ENCODE peak calls at places on chromosomes 12 and 14, in six cellular contexts. P is globus pallidus, T is NCI-H1417, V is Ammon's horn, N is HTR-8/SVneo, J is NCI-H1436. O is an unnamed sample.

GRCh38 chr12:107684990-107685359 is 624 bp upstream of the PWP1 start:
- DNase-seq in P (no peak), T (peak; percentile 92), V (peak; percentile 18), N (no peak), J (peak; percentile 50), O (peak; percentile 20)

GRCh38 chr14:90522585-90523191 is 125.9 kb downstream of the CALM1 start:
- DNase-seq in P (peak; percentile 64), T (peak; percentile 99), V (peak; percentile 67), N (no peak), J (peak; percentile 80), O (peak; percentile 64)

GRCh38 chr12:72570601-72571000 is 298.4 kb downstream of the TRHDE start:
- DNase-seq in P (no peak), T (no peak), V (no peak), N (no peak), J (peak; percentile 2), O (peak; percentile 20)

GRCh38 chr14:87405563-87405962 is 587.4 kb downstream of the GALC start:
- DNase-seq in P (no peak), T (no peak), V (no peak), N (no peak), J (no peak), O (no peak)

GRCh38 chr14:49769581-49770211 is 1.7 kb downstream of the KLHDC2 start:
- DNase-seq in P (no peak), T (peak; percentile 25), V (no peak), N (no peak), J (no peak), O (no peak)

GRCh38 chr14:79570648-79571047 is 640.7 kb downstream of the DIO2 start:
- DNase-seq in P (no peak), T (no peak), V (no peak), N (no peak), J (no peak), O (no peak)

GRCh38 chr12:47282206-47282605 is 202.4 kb upstream of the AMIGO2 start:
- DNase-seq in P (no peak), T (no peak), V (no peak), N (no peak), J (no peak), O (no peak)

GRCh38 chr12:6646276-6647082 is 753 bp downstream of the ACRBP start:
- DNase-seq in P (no peak), T (no peak), V (no peak), N (no peak), J (no peak), O (no peak)

GRCh38 chr12:62458626-62459025 is 8.0 kb upstream of the MON2 start:
- DNase-seq in P (no peak), T (no peak), V (no peak), N (no peak), J (no peak), O (no peak)

GRCh38 chr12:101793401-101793800 is 37.4 kb downstream of the GNPTAB start:
- DNase-seq in P (no peak), T (no peak), V (no peak), N (peak; percentile 9), J (no peak), O (no peak)

GRCh38 chr12:132771126-132771838 is 9.7 kb upstream of the ANKLE2 start:
- DNase-seq in P (no peak), T (no peak), V (no peak), N (no peak), J (no peak), O (no peak)

GRCh38 chr14:35366048-35366428 is 38.5 kb downstream of the NFKBIA start:
- DNase-seq in P (no peak), T (no peak), V (no peak), N (no peak), J (no peak), O (no peak)

GRCh38 chr14:66009104-66009503 is 477.1 kb upstream of the CCDC196 start:
- DNase-seq in P (no peak), T (no peak), V (no peak), N (no peak), J (no peak), O (no peak)

GRCh38 chr12:21913823-21914222 is 27.4 kb downstream of the ABCC9 start:
- DNase-seq in P (no peak), T (no peak), V (no peak), N (no peak), J (no peak), O (no peak)

GRCh38 chr14:105974902-105975301 is 448.5 kb downstream of the TMEM121 start:
- DNase-seq in P (no peak), T (peak; percentile 56), V (no peak), N (peak; percentile 14), J (peak; percentile 23), O (peak; percentile 22)

GRCh38 chr12:43836455-43836989 is 641 bp downstream of the TMEM117 start:
- DNase-seq in P (peak; percentile 43), T (peak; percentile 70), V (peak; percentile 28), N (peak; percentile 42), J (no peak), O (peak; percentile 81)

GRCh38 chr14:75793806-75794205 is 132.8 kb downstream of the TTLL5 start:
- DNase-seq in P (peak; percentile 60), T (no peak), V (peak; percentile 10), N (no peak), J (no peak), O (no peak)

GRCh38 chr12:113220593-113221180 is 577 bp upstream of the TPCN1 start:
- DNase-seq in P (no peak), T (no peak), V (no peak), N (no peak), J (no peak), O (no peak)

GRCh38 chr12:21559855-21560569 is 33.9 kb downstream of the SPX start:
- DNase-seq in P (no peak), T (no peak), V (no peak), N (no peak), J (no peak), O (no peak)

GRCh38 chr14:51880810-51881580 is 20.6 kb downstream of the GNG2 start:
- DNase-seq in P (no peak), T (no peak), V (no peak), N (no peak), J (no peak), O (no peak)

GRCh38 chr12:42382013-42382696 is 56.2 kb downstream of the PPHLN1 start:
- DNase-seq in P (no peak), T (no peak), V (no peak), N (no peak), J (no peak), O (no peak)

GRCh38 chr12:8563383-8563782 is 22.7 kb upstream of the CLEC4E start:
- DNase-seq in P (no peak), T (no peak), V (no peak), N (no peak), J (no peak), O (no peak)

GRCh38 chr12:19689801-19690472 is 250.6 kb downstream of the AEBP2 start:
- DNase-seq in P (no peak), T (peak; percentile 43), V (no peak), N (no peak), J (no peak), O (no peak)

GRCh38 chr12:132827763-132828703 is 636 bp downstream of the GOLGA3 start:
- DNase-seq in P (peak; percentile 10), T (peak; percentile 56), V (no peak), N (peak; percentile 37), J (no peak), O (no peak)

GRCh38 chr12:39958377-39958776 is 147.5 kb downstream of the SLC2A13 start:
- DNase-seq in P (no peak), T (peak; percentile 8), V (no peak), N (no peak), J (no peak), O (no peak)

GRCh38 chr14:64080452-64080851 is 213.7 kb downstream of the ESR2 start:
- DNase-seq in P (no peak), T (no peak), V (no peak), N (no peak), J (no peak), O (no peak)

GRCh38 chr14:22070119-22070982 is 396.7 kb upstream of the OR4E1 start:
- DNase-seq in P (no peak), T (no peak), V (no peak), N (no peak), J (no peak), O (no peak)

O was measured in NCI-H526 treated with DMSO at 0.1 percent for 48 hours.